ENCODE peak calls at places on chromosomes 4 and X, in seven cellular contexts. W is HCT116, U is hepatocyte, P is MM.1S, J is OCI-LY7, G is neural progenitor cell, V is PC-3. R is an unnamed sample.
A peak's percentile ranks its signal among the peaks of the same experiment; 100 is the strongest.

GRCh38 chr4:124806403-124806802 is 93.9 kb upstream of the ANKRD50 start:
- DNase-seq in W (no peak), U (no peak), P (no peak), J (no peak), G (no peak), V (no peak), R (peak; percentile 23)

GRCh38 chrX:151239748-151240147 is 63.4 kb downstream of the GPR50 start:
- DNase-seq in W (no peak), U (no peak), P (no peak), J (no peak), G (peak; percentile 72), V (no peak), R (no peak)

GRCh38 chr4:113292371-113293042 is 243.1 kb downstream of the ANK2 start:
- DNase-seq in W (no peak), U (peak; percentile 26), P (no peak), J (no peak), G (peak; percentile 92), V (no peak), R (peak; percentile 53)

GRCh38 chrX:723781-724180 is 93.2 kb downstream of the SHOX start:
- DNase-seq in W (no peak), U (no peak), P (no peak), J (no peak), G (no peak), V (no peak), R (peak; percentile 37)

GRCh38 chr4:145557720-145558119 is 61.5 kb upstream of the MMAA start:
- DNase-seq in W (peak; percentile 42), U (peak; percentile 78), P (peak; percentile 77), J (peak; percentile 79), G (peak; percentile 76), V (peak; percentile 86), R (peak; percentile 82)

GRCh38 chr4:85000343-85000742 is 33.9 kb upstream of the WDFY3 start:
- DNase-seq in W (no peak), U (no peak), P (no peak), J (no peak), G (no peak), V (no peak), R (no peak)

GRCh38 chrX:108584617-108585211 is 145.1 kb downstream of the COL4A5 start:
- DNase-seq in W (peak; percentile 4), U (peak; percentile 4), P (peak; percentile 25), J (peak; percentile 1), G (peak; percentile 68), V (peak; percentile 25), R (peak; percentile 15)

GRCh38 chr4:121688261-121688660 is 8.5 kb downstream of the ANXA5 start:
- DNase-seq in W (no peak), U (no peak), P (no peak), J (no peak), G (no peak), V (no peak), R (no peak)

GRCh38 chrX:19810809-19811208 is 76.6 kb downstream of the SH3KBP1 start:
- DNase-seq in W (no peak), U (no peak), P (no peak), J (no peak), G (no peak), V (no peak), R (peak; percentile 70)

GRCh38 chrX:78545233-78545632 is 113.9 kb downstream of the RTL3 start:
- DNase-seq in W (no peak), U (no peak), P (no peak), J (no peak), G (no peak), V (peak; percentile 25), R (no peak)

GRCh38 chr4:157217708-157218107 is 2.8 kb upstream of the GRIA2 start:
- DNase-seq in W (peak; percentile 18), U (peak; percentile 30), P (peak; percentile 19), J (peak; percentile 1), G (peak; percentile 35), V (peak; percentile 64), R (peak; percentile 39)

GRCh38 chrX:66005832-66006449 is 33.9 kb downstream of the VSIG4 start:
- DNase-seq in W (no peak), U (no peak), P (no peak), J (no peak), G (no peak), V (no peak), R (no peak)

GRCh38 chr4:54061067-54061466 is 3.3 kb downstream of the CHIC2 start:
- DNase-seq in W (no peak), U (no peak), P (no peak), J (no peak), G (no peak), V (no peak), R (no peak)
- H3K4me1 ChIP-seq in W (peaks cover 5% of the 10 kb centered on the region), U (peaks cover 19% of the 10 kb centered on the region), P (peaks cover 13% of the 10 kb centered on the region), J (peaks cover 77% of the 10 kb centered on the region), G (peaks cover 14% of the 10 kb centered on the region), V (peaks cover 45% of the 10 kb centered on the region), R (peaks cover 70% of the 10 kb centered on the region)

GRCh38 chr4:114385195-114385985 is 213.2 kb upstream of the UGT8 start:
- DNase-seq in W (no peak), U (no peak), P (no peak), J (no peak), G (no peak), V (no peak), R (no peak)

GRCh38 chr4:114386637-114387233 is 211.9 kb upstream of the UGT8 start:
- DNase-seq in W (peak; percentile 38), U (peak; percentile 53), P (peak; percentile 26), J (peak; percentile 34), G (peak; percentile 41), V (peak; percentile 55), R (peak; percentile 60)

GRCh38 chr4:114383055-114383454 is 215.6 kb upstream of the UGT8 start:
- DNase-seq in W (no peak), U (no peak), P (no peak), J (no peak), G (no peak), V (no peak), R (peak; percentile 31)

GRCh38 chr4:114384629-114385028 is 214.0 kb upstream of the UGT8 start:
- DNase-seq in W (peak; percentile 53), U (peak; percentile 62), P (peak; percentile 56), J (peak; percentile 36), G (peak; percentile 44), V (peak; percentile 57), R (peak; percentile 76)

GRCh38 chr4:114383721-114384120 is 214.9 kb upstream of the UGT8 start:
- DNase-seq in W (peak; percentile 34), U (no peak), P (no peak), J (no peak), G (no peak), V (peak; percentile 69), R (peak; percentile 92)
- TF ChIP-seq EZH2phosphoT487 in W (no peak), U (no peak), P (no peak), J (no peak), G (no peak), V (no peak), R (no peak)

DNA sequence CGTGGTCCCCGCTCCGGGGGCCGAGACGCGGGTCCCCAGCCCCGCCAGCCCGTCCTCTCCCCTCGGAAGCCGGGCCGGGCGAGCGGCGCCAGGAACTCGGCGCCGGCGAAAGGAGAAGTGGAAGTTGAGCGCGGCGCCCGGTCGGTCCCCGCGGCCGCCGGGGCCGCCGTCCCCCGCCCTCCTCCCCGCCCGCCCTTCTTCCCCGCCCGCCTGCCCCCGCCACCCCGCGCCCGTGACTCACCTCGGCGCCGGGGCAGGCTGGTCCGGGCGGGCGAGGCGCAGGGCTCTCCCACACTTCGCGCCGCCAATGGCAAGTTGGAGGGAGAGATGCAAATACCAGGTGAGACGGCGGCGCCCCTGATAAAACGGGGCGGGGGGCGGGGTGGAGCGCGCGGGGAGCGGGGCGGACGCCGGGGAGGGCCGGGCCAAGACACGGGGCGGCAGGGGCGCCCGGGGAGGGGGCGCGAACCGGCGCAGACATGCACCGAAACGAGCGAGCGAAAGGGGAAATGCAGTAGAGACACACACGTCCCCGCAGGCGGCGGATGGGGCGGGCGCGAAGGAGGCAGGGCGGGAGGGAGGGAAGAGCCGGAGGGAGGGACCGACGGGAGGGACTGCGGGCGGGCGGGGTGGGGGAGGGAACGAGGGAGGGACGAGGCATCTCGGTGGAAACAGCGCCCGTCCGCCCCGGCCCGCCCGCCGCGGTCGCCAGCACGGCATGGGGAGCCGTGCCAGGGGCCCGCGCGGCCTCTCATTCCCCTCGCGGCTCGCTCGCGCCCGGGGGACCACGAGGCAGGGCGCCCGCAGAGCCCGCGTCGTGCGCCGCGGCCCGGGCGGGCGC is at the start of gene ELF4:
- DNase-seq in W (no peak), U (peak; percentile 77), P (peak; percentile 55), J (peak; percentile 64), G (peak; percentile 42), V (peak; percentile 68), R (peak; percentile 84)
- H3K4me1 ChIP-seq in W (peaks cover 19% of the 10 kb centered on the region), U (peaks cover 7% of the 10 kb centered on the region), P (no peaks in the 10 kb centered on the region), J (peaks cover 19% of the 10 kb centered on the region), G (no peaks in the 10 kb centered on the region), V (peaks cover 34% of the 10 kb centered on the region), R (peaks cover 11% of the 10 kb centered on the region)

GRCh38 chr4:188428935-188429334 is 289.7 kb downstream of the TRIML1 start:
- DNase-seq in W (no peak), U (no peak), P (no peak), J (no peak), G (peak; percentile 63), V (peak; percentile 31), R (no peak)
- TF ChIP-seq EZH2phosphoT487 in W (no peak), U (no peak), P (no peak), J (no peak), G (no peak), V (no peak), R (no peak)

DNA sequence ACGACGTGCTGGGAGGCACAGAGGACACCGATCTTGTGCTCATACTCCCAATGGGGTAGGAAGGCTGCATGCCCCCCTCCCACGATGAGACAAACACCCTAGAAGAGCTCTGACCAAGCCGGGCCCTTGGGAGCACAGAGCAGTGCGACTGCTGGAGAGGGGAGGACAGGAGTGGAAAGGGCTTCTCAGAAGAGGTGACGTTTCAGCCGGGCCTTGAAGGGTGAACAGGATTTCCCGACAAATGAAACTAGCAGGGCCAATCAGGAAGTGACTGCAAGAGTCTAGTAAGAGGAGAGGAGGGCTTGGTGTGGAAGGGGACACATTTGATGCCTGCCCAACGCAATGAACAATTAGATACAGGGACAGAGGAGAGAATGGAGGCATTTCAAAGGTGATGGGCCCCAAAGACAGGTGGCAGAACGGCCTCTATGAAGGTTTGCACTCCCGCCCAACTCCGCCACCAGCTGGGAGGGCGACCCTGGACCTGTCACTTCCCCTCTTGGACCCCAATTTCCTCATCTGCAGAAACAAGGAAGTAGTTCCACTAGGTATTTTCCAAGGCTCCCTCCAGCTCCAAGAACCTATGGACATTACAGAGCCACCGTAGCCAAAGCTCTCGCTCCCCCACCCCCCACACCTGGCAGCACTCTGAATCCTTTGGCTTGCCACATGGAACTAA is 3.9 kb downstream of the HCFC1 start:
- DNase-seq in W (no peak), U (no peak), P (no peak), J (no peak), G (no peak), V (no peak), R (no peak)
- H3K4me1 ChIP-seq in W (peaks cover 7% of the 10 kb centered on the region), U (peaks cover 15% of the 10 kb centered on the region), P (peaks cover 15% of the 10 kb centered on the region), J (peaks cover 33% of the 10 kb centered on the region), G (peaks cover 18% of the 10 kb centered on the region), V (peaks cover 17% of the 10 kb centered on the region), R (peaks cover 24% of the 10 kb centered on the region)